ENCODE peak calls at places on chromosome 19, in six cellular contexts. One of them, this sample, is unnamed.

GRCh38 chr19:4749870-4750269 is 26.2 kb upstream of the DPP9 start:
- DNase-seq in stimulated activated CD4-positive, alpha-beta T cell treated with anti-CD3 and anti-CD28 coated beads, Interleukin-4, amount 100 ng/mL, for 4 hours: no peak
- DNase-seq in NCI-H1105: no peak
- DNase-seq in epithelial cell of prostate: no peak
- DNase-seq in NCI-H510A: no peak
- DNase-seq in adrenal gland: no peak
- DNase-seq in this sample: no peak

GRCh38 chr19:45670670-45671453 is 2.8 kb downstream of the GIPR start:
- DNase-seq in stimulated activated CD4-positive, alpha-beta T cell treated with anti-CD3 and anti-CD28 coated beads, Interleukin-4, amount 100 ng/mL, for 4 hours: peak
- DNase-seq in NCI-H1105: no peak
- DNase-seq in epithelial cell of prostate: no peak
- DNase-seq in NCI-H510A: no peak
- DNase-seq in adrenal gland: peak
- DNase-seq in this sample: no peak

GRCh38 chr19:54422136-54422535 is 6.9 kb downstream of the TTYH1 start:
- DNase-seq in stimulated activated CD4-positive, alpha-beta T cell treated with anti-CD3 and anti-CD28 coated beads, Interleukin-4, amount 100 ng/mL, for 4 hours: no peak
- DNase-seq in NCI-H1105: no peak
- DNase-seq in epithelial cell of prostate: no peak
- DNase-seq in NCI-H510A: no peak
- DNase-seq in adrenal gland: no peak
- DNase-seq in this sample: no peak

GRCh38 chr19:3369337-3370213 is 3.2 kb downstream of the NFIC start:
- DNase-seq in stimulated activated CD4-positive, alpha-beta T cell treated with anti-CD3 and anti-CD28 coated beads, Interleukin-4, amount 100 ng/mL, for 4 hours: no peak
- DNase-seq in NCI-H1105: no peak
- DNase-seq in epithelial cell of prostate: no peak
- DNase-seq in NCI-H510A: no peak
- DNase-seq in adrenal gland: peak
- DNase-seq in this sample: no peak

GRCh38 chr19:6801397-6802086 is 29.0 kb downstream of the VAV1 start:
- DNase-seq in stimulated activated CD4-positive, alpha-beta T cell treated with anti-CD3 and anti-CD28 coated beads, Interleukin-4, amount 100 ng/mL, for 4 hours: peak
- DNase-seq in NCI-H1105: no peak
- DNase-seq in epithelial cell of prostate: no peak
- DNase-seq in NCI-H510A: no peak
- DNase-seq in adrenal gland: peak
- DNase-seq in this sample: peak

GRCh38 chr19:6925801-6926751 is 38.7 kb downstream of the ADGRE1 start:
- DNase-seq in stimulated activated CD4-positive, alpha-beta T cell treated with anti-CD3 and anti-CD28 coated beads, Interleukin-4, amount 100 ng/mL, for 4 hours: peak
- DNase-seq in NCI-H1105: no peak
- DNase-seq in epithelial cell of prostate: no peak
- DNase-seq in NCI-H510A: no peak
- DNase-seq in adrenal gland: no peak
- DNase-seq in this sample: peak

GRCh38 chr19:48928164-48929005 is 5.1 kb upstream of the DHDH start:
- DNase-seq in stimulated activated CD4-positive, alpha-beta T cell treated with anti-CD3 and anti-CD28 coated beads, Interleukin-4, amount 100 ng/mL, for 4 hours: no peak
- DNase-seq in NCI-H1105: no peak
- DNase-seq in epithelial cell of prostate: peak
- DNase-seq in NCI-H510A: no peak
- DNase-seq in adrenal gland: no peak
- DNase-seq in this sample: no peak

GRCh38 chr19:18464646-18465045 is 26.7 kb upstream of the ISYNA1 start:
- DNase-seq in stimulated activated CD4-positive, alpha-beta T cell treated with anti-CD3 and anti-CD28 coated beads, Interleukin-4, amount 100 ng/mL, for 4 hours: no peak
- DNase-seq in NCI-H1105: peak
- DNase-seq in epithelial cell of prostate: no peak
- DNase-seq in NCI-H510A: peak
- DNase-seq in adrenal gland: peak
- DNase-seq in this sample: no peak

GRCh38 chr19:40549007-40549708 is 27.5 kb upstream of the SHKBP1 start:
- DNase-seq in stimulated activated CD4-positive, alpha-beta T cell treated with anti-CD3 and anti-CD28 coated beads, Interleukin-4, amount 100 ng/mL, for 4 hours: peak
- DNase-seq in NCI-H1105: peak
- DNase-seq in epithelial cell of prostate: no peak
- DNase-seq in NCI-H510A: no peak
- DNase-seq in adrenal gland: peak
- DNase-seq in this sample: peak

GRCh38 chr19:14097532-14098151 is 7.1 kb upstream of the SAMD1 start:
- DNase-seq in stimulated activated CD4-positive, alpha-beta T cell treated with anti-CD3 and anti-CD28 coated beads, Interleukin-4, amount 100 ng/mL, for 4 hours: no peak
- DNase-seq in NCI-H1105: no peak
- DNase-seq in epithelial cell of prostate: no peak
- DNase-seq in NCI-H510A: no peak
- DNase-seq in adrenal gland: no peak
- DNase-seq in this sample: no peak

GRCh38 chr19:28044477-28044876 is 1168.5 kb downstream of the UQCRFS1 start:
- DNase-seq in stimulated activated CD4-positive, alpha-beta T cell treated with anti-CD3 and anti-CD28 coated beads, Interleukin-4, amount 100 ng/mL, for 4 hours: no peak
- DNase-seq in NCI-H1105: no peak
- DNase-seq in epithelial cell of prostate: no peak
- DNase-seq in NCI-H510A: no peak
- DNase-seq in adrenal gland: no peak
- DNase-seq in this sample: no peak

GRCh38 chr19:54674021-54674617 is 11.3 kb downstream of the LILRB4 start:
- DNase-seq in stimulated activated CD4-positive, alpha-beta T cell treated with anti-CD3 and anti-CD28 coated beads, Interleukin-4, amount 100 ng/mL, for 4 hours: no peak
- DNase-seq in NCI-H1105: peak
- DNase-seq in epithelial cell of prostate: no peak
- DNase-seq in NCI-H510A: no peak
- DNase-seq in adrenal gland: no peak
- DNase-seq in this sample: no peak

GRCh38 chr19:12974301-12975220 is 5.2 kb downstream of the DAND5 start:
- DNase-seq in stimulated activated CD4-positive, alpha-beta T cell treated with anti-CD3 and anti-CD28 coated beads, Interleukin-4, amount 100 ng/mL, for 4 hours: no peak
- DNase-seq in NCI-H1105: no peak
- DNase-seq in epithelial cell of prostate: no peak
- DNase-seq in NCI-H510A: no peak
- DNase-seq in adrenal gland: no peak
- DNase-seq in this sample: no peak

GRCh38 chr19:36685835-36686234 is 1.6 kb upstream of the ZNF567 start:
- DNase-seq in stimulated activated CD4-positive, alpha-beta T cell treated with anti-CD3 and anti-CD28 coated beads, Interleukin-4, amount 100 ng/mL, for 4 hours: no peak
- DNase-seq in NCI-H1105: no peak
- DNase-seq in epithelial cell of prostate: no peak
- DNase-seq in NCI-H510A: no peak
- DNase-seq in adrenal gland: no peak
- DNase-seq in this sample: no peak

GRCh38 chr19:54523403-54523802 is 20.8 kb downstream of the LAIR2 start:
- DNase-seq in stimulated activated CD4-positive, alpha-beta T cell treated with anti-CD3 and anti-CD28 coated beads, Interleukin-4, amount 100 ng/mL, for 4 hours: peak
- DNase-seq in NCI-H1105: no peak
- DNase-seq in epithelial cell of prostate: no peak
- DNase-seq in NCI-H510A: no peak
- DNase-seq in adrenal gland: no peak
- DNase-seq in this sample: no peak

GRCh38 chr19:2315818-2316353 is 7.9 kb upstream of the LINGO3 start:
- DNase-seq in stimulated activated CD4-positive, alpha-beta T cell treated with anti-CD3 and anti-CD28 coated beads, Interleukin-4, amount 100 ng/mL, for 4 hours: no peak
- DNase-seq in NCI-H1105: no peak
- DNase-seq in epithelial cell of prostate: no peak
- DNase-seq in NCI-H510A: no peak
- DNase-seq in adrenal gland: peak
- DNase-seq in this sample: no peak

GRCh38 chr19:14101003-14101545 is 10.5 kb upstream of the SAMD1 start:
- DNase-seq in stimulated activated CD4-positive, alpha-beta T cell treated with anti-CD3 and anti-CD28 coated beads, Interleukin-4, amount 100 ng/mL, for 4 hours: no peak
- DNase-seq in NCI-H1105: no peak
- DNase-seq in epithelial cell of prostate: no peak
- DNase-seq in NCI-H510A: no peak
- DNase-seq in adrenal gland: no peak
- DNase-seq in this sample: no peak

GRCh38 chr19:52665529-52665928 is 27.4 kb upstream of the ZNF83 start:
- DNase-seq in stimulated activated CD4-positive, alpha-beta T cell treated with anti-CD3 and anti-CD28 coated beads, Interleukin-4, amount 100 ng/mL, for 4 hours: no peak
- DNase-seq in NCI-H1105: no peak
- DNase-seq in epithelial cell of prostate: peak
- DNase-seq in NCI-H510A: no peak
- DNase-seq in adrenal gland: no peak
- DNase-seq in this sample: no peak

GRCh38 chr19:5071579-5071978 is 102.7 kb downstream of the KDM4B start:
- DNase-seq in stimulated activated CD4-positive, alpha-beta T cell treated with anti-CD3 and anti-CD28 coated beads, Interleukin-4, amount 100 ng/mL, for 4 hours: no peak
- DNase-seq in NCI-H1105: no peak
- DNase-seq in epithelial cell of prostate: no peak
- DNase-seq in NCI-H510A: no peak
- DNase-seq in adrenal gland: no peak
- DNase-seq in this sample: no peak

GRCh38 chr19:51394045-51394836 is 3.9 kb upstream of the C19orf84 start:
- DNase-seq in stimulated activated CD4-positive, alpha-beta T cell treated with anti-CD3 and anti-CD28 coated beads, Interleukin-4, amount 100 ng/mL, for 4 hours: peak
- DNase-seq in NCI-H1105: no peak
- DNase-seq in epithelial cell of prostate: peak
- DNase-seq in NCI-H510A: no peak
- DNase-seq in adrenal gland: peak
- DNase-seq in this sample: peak

GRCh38 chr19:3054265-3054971 is 7.9 kb downstream of the TLE5 start:
- DNase-seq in stimulated activated CD4-positive, alpha-beta T cell treated with anti-CD3 and anti-CD28 coated beads, Interleukin-4, amount 100 ng/mL, for 4 hours: no peak
- DNase-seq in NCI-H1105: no peak
- DNase-seq in epithelial cell of prostate: no peak
- DNase-seq in NCI-H510A: no peak
- DNase-seq in adrenal gland: no peak
- DNase-seq in this sample: no peak

GRCh38 chr19:47022541-47023447 is 3.2 kb downstream of the NPAS1 start:
- DNase-seq in stimulated activated CD4-positive, alpha-beta T cell treated with anti-CD3 and anti-CD28 coated beads, Interleukin-4, amount 100 ng/mL, for 4 hours: no peak
- DNase-seq in NCI-H1105: peak
- DNase-seq in epithelial cell of prostate: no peak
- DNase-seq in NCI-H510A: no peak
- DNase-seq in adrenal gland: no peak
- DNase-seq in this sample: no peak

GRCh38 chr19:33811246-33811645 is 14.6 kb downstream of the KCTD15 start:
- DNase-seq in stimulated activated CD4-positive, alpha-beta T cell treated with anti-CD3 and anti-CD28 coated beads, Interleukin-4, amount 100 ng/mL, for 4 hours: no peak
- DNase-seq in NCI-H1105: no peak
- DNase-seq in epithelial cell of prostate: no peak
- DNase-seq in NCI-H510A: no peak
- DNase-seq in adrenal gland: no peak
- DNase-seq in this sample: no peak

GRCh38 chr19:48926909-48927308 is 6.6 kb upstream of the DHDH start:
- DNase-seq in stimulated activated CD4-positive, alpha-beta T cell treated with anti-CD3 and anti-CD28 coated beads, Interleukin-4, amount 100 ng/mL, for 4 hours: peak
- DNase-seq in NCI-H1105: no peak
- DNase-seq in epithelial cell of prostate: peak
- DNase-seq in NCI-H510A: no peak
- DNase-seq in adrenal gland: peak
- DNase-seq in this sample: no peak

This sample was measured in activated T-helper 9 cell treated with anti-CD3 and anti-CD28 coated beads, Interleukin-2, amount 50 U/mL, for 16 hours.